ENCODE peak calls at places on chromosomes 4 and X, in eight cellular contexts. One of them, this sample, is unnamed.

GRCh38 chrX:154021131-154021611 is 1.5 kb upstream of the IRAK1 start:
- DNase-seq in left lung: no peak
- DNase-seq in IMR-90: peak
- DNase-seq in right atrium auricular region: no peak
- DNase-seq in suprapubic skin: no peak
- DNase-seq in Calu3: no peak
- DNase-seq in foreskin fibroblast: peak
- DNase-seq in nephron progenitor cell: no peak
- DNase-seq in this sample: no peak

GRCh38 chr4:77169496-77169895 is 12.5 kb downstream of the CCNG2 start:
- DNase-seq in IMR-90: peak
- DNase-seq in nephron progenitor cell: no peak
- DNase-seq in left lung: no peak
- DNase-seq in suprapubic skin: no peak
- DNase-seq in right atrium auricular region: no peak
- DNase-seq in Calu3: no peak
- DNase-seq in foreskin fibroblast: no peak
- DNase-seq in this sample: no peak

GRCh38 chrX:23503835-23504539 is 163.3 kb upstream of the PRDX4 start:
- DNase-seq in nephron progenitor cell: no peak
- DNase-seq in suprapubic skin: peak
- DNase-seq in left lung: peak
- DNase-seq in IMR-90: peak
- DNase-seq in Calu3: peak
- DNase-seq in foreskin fibroblast: peak
- DNase-seq in right atrium auricular region: peak
- DNase-seq in this sample: no peak

GRCh38 chr4:181952478-181952877 is 290.7 kb upstream of the TENM3 start:
- DNase-seq in Calu3: peak
- DNase-seq in nephron progenitor cell: no peak
- DNase-seq in foreskin fibroblast: peak
- DNase-seq in left lung: peak
- DNase-seq in IMR-90: peak
- DNase-seq in suprapubic skin: no peak
- DNase-seq in right atrium auricular region: no peak
- DNase-seq in this sample: no peak

GRCh38 chrX:1895583-1895982 is 280.7 kb downstream of the ASMT start:
- DNase-seq in suprapubic skin: no peak
- DNase-seq in right atrium auricular region: no peak
- DNase-seq in IMR-90: no peak
- DNase-seq in Calu3: no peak
- DNase-seq in nephron progenitor cell: no peak
- DNase-seq in foreskin fibroblast: no peak
- DNase-seq in left lung: no peak
- DNase-seq in this sample: no peak

GRCh38 chrX:78997870-78998558 is 52.8 kb downstream of the P2RY10 start:
- DNase-seq in suprapubic skin: no peak
- DNase-seq in nephron progenitor cell: no peak
- DNase-seq in right atrium auricular region: no peak
- DNase-seq in foreskin fibroblast: no peak
- DNase-seq in Calu3: no peak
- DNase-seq in left lung: peak
- DNase-seq in IMR-90: no peak
- DNase-seq in this sample: no peak

GRCh38 chr4:32025840-32026459 is 1305.8 kb downstream of the PCDH7 start:
- DNase-seq in right atrium auricular region: no peak
- DNase-seq in suprapubic skin: no peak
- DNase-seq in Calu3: no peak
- DNase-seq in nephron progenitor cell: no peak
- DNase-seq in IMR-90: no peak
- DNase-seq in foreskin fibroblast: peak
- DNase-seq in left lung: no peak
- DNase-seq in this sample: no peak

GRCh38 chrX:39850630-39851152 is 247.1 kb downstream of the BCOR start:
- DNase-seq in suprapubic skin: no peak
- DNase-seq in nephron progenitor cell: peak
- DNase-seq in right atrium auricular region: no peak
- DNase-seq in foreskin fibroblast: peak
- DNase-seq in left lung: no peak
- DNase-seq in Calu3: no peak
- DNase-seq in IMR-90: peak
- DNase-seq in this sample: no peak

GRCh38 chrX:119481218-119481875 is 13.1 kb downstream of the SLC25A5 start:
- DNase-seq in right atrium auricular region: no peak
- DNase-seq in suprapubic skin: no peak
- DNase-seq in nephron progenitor cell: no peak
- DNase-seq in IMR-90: no peak
- DNase-seq in left lung: no peak
- DNase-seq in Calu3: peak
- DNase-seq in foreskin fibroblast: no peak
- DNase-seq in this sample: no peak
- TF ChIP-seq CTCF in right atrium auricular region: no peak
- TF ChIP-seq CTCF in suprapubic skin: no peak
- TF ChIP-seq CTCF in nephron progenitor cell: no peak
- TF ChIP-seq CTCF in IMR-90: no peak
- TF ChIP-seq CTCF in left lung: no peak
- TF ChIP-seq CTCF in Calu3: no peak
- TF ChIP-seq CTCF in foreskin fibroblast: no peak
- TF ChIP-seq CTCF in this sample: no peak

DNA sequence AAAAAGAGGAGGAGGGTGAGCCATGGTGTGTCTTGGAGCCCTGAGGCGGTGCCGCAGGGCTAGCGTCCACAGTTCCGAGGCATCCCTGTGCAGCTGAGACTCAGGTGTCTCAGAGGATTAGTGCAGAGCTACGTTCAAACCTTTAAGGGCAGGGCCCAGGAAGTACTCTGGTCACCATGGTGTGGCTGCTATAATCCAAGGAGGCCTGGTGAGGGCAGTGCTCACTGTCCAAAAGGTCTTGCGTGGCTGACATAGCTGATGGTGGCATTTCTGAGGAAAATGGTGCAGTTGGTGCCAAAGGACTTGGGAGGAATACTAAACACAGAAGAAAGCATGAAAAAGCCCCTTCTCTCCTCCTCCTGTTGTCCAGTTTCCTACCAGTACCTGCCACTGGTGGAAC is 146.9 kb downstream of the DCHS2 start:
- DNase-seq in Calu3: no peak
- DNase-seq in IMR-90: no peak
- DNase-seq in left lung: no peak
- DNase-seq in nephron progenitor cell: no peak
- DNase-seq in suprapubic skin: no peak
- DNase-seq in right atrium auricular region: no peak
- DNase-seq in foreskin fibroblast: no peak
- DNase-seq in this sample: no peak
- TF ChIP-seq CTCF in Calu3: no peak
- TF ChIP-seq CTCF in IMR-90: no peak
- TF ChIP-seq CTCF in left lung: no peak
- TF ChIP-seq CTCF in nephron progenitor cell: peak
- TF ChIP-seq CTCF in suprapubic skin: no peak
- TF ChIP-seq CTCF in right atrium auricular region: no peak
- TF ChIP-seq CTCF in foreskin fibroblast: no peak
- TF ChIP-seq CTCF in this sample: no peak

GRCh38 chr4:112189754-112190153 is 41.8 kb upstream of the AP1AR start:
- DNase-seq in left lung: no peak
- DNase-seq in Calu3: no peak
- DNase-seq in foreskin fibroblast: no peak
- DNase-seq in IMR-90: peak
- DNase-seq in suprapubic skin: no peak
- DNase-seq in nephron progenitor cell: no peak
- DNase-seq in right atrium auricular region: no peak
- DNase-seq in this sample: no peak
- TF ChIP-seq CTCF in left lung: no peak
- TF ChIP-seq CTCF in Calu3: no peak
- TF ChIP-seq CTCF in foreskin fibroblast: peak
- TF ChIP-seq CTCF in IMR-90: peak
- TF ChIP-seq CTCF in suprapubic skin: no peak
- TF ChIP-seq CTCF in nephron progenitor cell: no peak
- TF ChIP-seq CTCF in right atrium auricular region: peak
- TF ChIP-seq CTCF in this sample: no peak

GRCh38 chr4:114782842-114783595 is 184.4 kb downstream of the UGT8 start:
- DNase-seq in foreskin fibroblast: no peak
- DNase-seq in left lung: no peak
- DNase-seq in suprapubic skin: no peak
- DNase-seq in Calu3: no peak
- DNase-seq in IMR-90: no peak
- DNase-seq in right atrium auricular region: no peak
- DNase-seq in nephron progenitor cell: no peak
- DNase-seq in this sample: no peak

GRCh38 chr4:114785570-114785969 is 187.0 kb downstream of the UGT8 start:
- DNase-seq in IMR-90: no peak
- DNase-seq in Calu3: no peak
- DNase-seq in suprapubic skin: no peak
- DNase-seq in nephron progenitor cell: no peak
- DNase-seq in right atrium auricular region: no peak
- DNase-seq in left lung: no peak
- DNase-seq in foreskin fibroblast: no peak
- DNase-seq in this sample: no peak

GRCh38 chr4:114780205-114780604 is 181.6 kb downstream of the UGT8 start:
- DNase-seq in left lung: no peak
- DNase-seq in suprapubic skin: no peak
- DNase-seq in foreskin fibroblast: peak
- DNase-seq in right atrium auricular region: no peak
- DNase-seq in IMR-90: peak
- DNase-seq in Calu3: peak
- DNase-seq in nephron progenitor cell: peak
- DNase-seq in this sample: no peak
- TF ChIP-seq CTCF in left lung: no peak
- TF ChIP-seq CTCF in suprapubic skin: no peak
- TF ChIP-seq CTCF in foreskin fibroblast: no peak
- TF ChIP-seq CTCF in right atrium auricular region: no peak
- TF ChIP-seq CTCF in IMR-90: peak
- TF ChIP-seq CTCF in Calu3: peak
- TF ChIP-seq CTCF in nephron progenitor cell: peak
- TF ChIP-seq CTCF in this sample: no peak

GRCh38 chrX:98068210-98068609 is 1184.5 kb downstream of the RPA4 start:
- DNase-seq in Calu3: no peak
- DNase-seq in right atrium auricular region: no peak
- DNase-seq in nephron progenitor cell: peak
- DNase-seq in IMR-90: no peak
- DNase-seq in suprapubic skin: no peak
- DNase-seq in left lung: no peak
- DNase-seq in foreskin fibroblast: no peak
- DNase-seq in this sample: no peak
- TF ChIP-seq CTCF in Calu3: no peak
- TF ChIP-seq CTCF in right atrium auricular region: no peak
- TF ChIP-seq CTCF in nephron progenitor cell: no peak
- TF ChIP-seq CTCF in IMR-90: no peak
- TF ChIP-seq CTCF in suprapubic skin: no peak
- TF ChIP-seq CTCF in left lung: no peak
- TF ChIP-seq CTCF in foreskin fibroblast: no peak
- TF ChIP-seq CTCF in this sample: no peak

GRCh38 chr4:88718098-88718497 is 20.5 kb upstream of the NAP1L5 start:
- DNase-seq in nephron progenitor cell: no peak
- DNase-seq in left lung: no peak
- DNase-seq in suprapubic skin: no peak
- DNase-seq in Calu3: no peak
- DNase-seq in right atrium auricular region: no peak
- DNase-seq in foreskin fibroblast: no peak
- DNase-seq in IMR-90: no peak
- DNase-seq in this sample: no peak

GRCh38 chr4:88719381-88719780 is 21.8 kb upstream of the NAP1L5 start:
- DNase-seq in suprapubic skin: no peak
- DNase-seq in right atrium auricular region: no peak
- DNase-seq in foreskin fibroblast: no peak
- DNase-seq in IMR-90: no peak
- DNase-seq in nephron progenitor cell: no peak
- DNase-seq in left lung: no peak
- DNase-seq in Calu3: no peak
- DNase-seq in this sample: no peak

GRCh38 chr4:88722828-88723227 is 25.2 kb upstream of the NAP1L5 start:
- DNase-seq in right atrium auricular region: no peak
- DNase-seq in left lung: no peak
- DNase-seq in nephron progenitor cell: no peak
- DNase-seq in foreskin fibroblast: no peak
- DNase-seq in IMR-90: no peak
- DNase-seq in suprapubic skin: no peak
- DNase-seq in Calu3: no peak
- DNase-seq in this sample: no peak

GRCh38 chr4:88722276-88722780 is 24.7 kb upstream of the NAP1L5 start:
- DNase-seq in nephron progenitor cell: no peak
- DNase-seq in IMR-90: no peak
- DNase-seq in left lung: no peak
- DNase-seq in suprapubic skin: no peak
- DNase-seq in Calu3: no peak
- DNase-seq in foreskin fibroblast: no peak
- DNase-seq in right atrium auricular region: no peak
- DNase-seq in this sample: no peak

DNA sequence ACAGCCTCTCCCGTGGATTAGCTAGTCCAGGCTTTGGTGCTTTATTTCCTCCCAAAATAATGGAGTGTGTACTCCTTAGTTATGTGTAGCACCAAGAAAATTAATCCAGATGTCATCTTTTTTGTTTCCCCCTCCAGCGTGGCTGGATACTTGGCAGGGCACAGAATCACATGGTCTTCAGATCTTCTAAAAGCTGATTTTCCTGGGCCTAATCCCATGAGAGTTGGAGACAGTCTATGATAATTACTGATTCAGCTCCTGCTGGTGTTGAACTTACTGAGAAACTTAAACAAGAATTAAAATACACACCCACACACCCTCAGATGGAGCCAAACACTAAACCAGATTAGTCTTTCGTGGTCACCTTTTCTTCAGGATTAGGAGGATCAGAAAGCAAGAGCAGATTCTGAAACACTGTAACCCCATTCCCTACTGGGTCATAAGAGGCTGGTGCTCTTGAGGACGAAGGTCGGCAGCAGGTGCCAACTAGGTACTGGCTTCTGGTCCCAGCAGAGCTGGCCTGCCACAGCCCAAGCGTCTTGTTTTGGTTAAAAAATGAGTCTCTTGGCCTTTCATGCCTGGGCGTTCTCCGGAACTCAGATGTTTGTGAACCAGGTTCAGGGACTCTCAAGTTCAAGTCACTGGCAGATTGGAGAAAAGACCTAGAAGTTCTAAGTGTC is 23.3 kb upstream of the NAP1L5 start:
- DNase-seq in Calu3: no peak
- DNase-seq in nephron progenitor cell: no peak
- DNase-seq in IMR-90: no peak
- DNase-seq in right atrium auricular region: no peak
- DNase-seq in suprapubic skin: no peak
- DNase-seq in left lung: no peak
- DNase-seq in foreskin fibroblast: no peak
- DNase-seq in this sample: no peak
- TF ChIP-seq CTCF in Calu3: no peak
- TF ChIP-seq CTCF in nephron progenitor cell: no peak
- TF ChIP-seq CTCF in IMR-90: no peak
- TF ChIP-seq CTCF in right atrium auricular region: no peak
- TF ChIP-seq CTCF in suprapubic skin: no peak
- TF ChIP-seq CTCF in left lung: no peak
- TF ChIP-seq CTCF in foreskin fibroblast: no peak
- TF ChIP-seq CTCF in this sample: no peak

DNA sequence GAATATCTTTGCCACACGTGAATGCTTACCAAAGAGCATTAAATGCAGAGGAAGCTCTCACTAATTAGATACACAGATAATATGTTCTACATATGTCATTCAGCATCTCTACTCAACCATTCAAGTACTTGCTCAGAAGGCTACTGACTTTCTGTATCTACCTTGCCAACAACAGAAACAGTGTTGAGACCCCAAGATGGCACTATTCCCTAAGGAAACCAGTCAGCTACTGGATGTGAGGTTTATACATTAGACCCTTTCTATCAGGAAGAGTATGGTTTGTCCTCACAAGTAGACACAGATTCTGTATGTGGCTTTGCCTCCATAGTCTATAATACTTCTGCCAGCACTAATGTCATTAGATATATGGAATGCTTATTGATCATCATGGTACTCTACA is 443.9 kb upstream of the INTU start:
- DNase-seq in foreskin fibroblast: no peak
- DNase-seq in nephron progenitor cell: no peak
- DNase-seq in left lung: no peak
- DNase-seq in IMR-90: peak
- DNase-seq in Calu3: no peak
- DNase-seq in right atrium auricular region: no peak
- DNase-seq in suprapubic skin: no peak
- DNase-seq in this sample: no peak
- TF ChIP-seq CTCF in foreskin fibroblast: no peak
- TF ChIP-seq CTCF in nephron progenitor cell: no peak
- TF ChIP-seq CTCF in left lung: no peak
- TF ChIP-seq CTCF in IMR-90: peak
- TF ChIP-seq CTCF in Calu3: no peak
- TF ChIP-seq CTCF in right atrium auricular region: no peak
- TF ChIP-seq CTCF in suprapubic skin: no peak
- TF ChIP-seq CTCF in this sample: no peak

This sample was measured in activated B cell treated with CpG ODN at 0.5 μM for 24 hours.